ENCODE peak calls at places on chromosomes 11 and 22, in seven cellular contexts. O is fibroblast of lung, U is thoracic aorta, I is stomach, T is MM.1S, Y is Caco-2, R is H9. X is an unnamed sample.
A peak's percentile ranks its signal among the peaks of the same experiment; 100 is the strongest.

GRCh38 chr11:119484741-119485605 is 62.0 kb upstream of the THY1 start:
- DNase-seq in T (no peak), U (no peak), I (peak; percentile 24), Y (peak; percentile 50), R (peak; percentile 70), O (no peak), X (no peak)

GRCh38 chr11:126791446-126791845 is 209.1 kb downstream of the KIRREL3 start:
- DNase-seq in O (no peak), T (no peak), Y (no peak), I (no peak), U (no peak), R (peak; percentile 75), X (no peak)

GRCh38 chr11:64124147-64124546 is 41.8 kb downstream of the MACROD1 start:
- DNase-seq in Y (no peak), U (no peak), I (no peak), T (no peak), R (no peak), O (no peak), X (no peak)

GRCh38 chr11:3962406-3962840 is 107.0 kb downstream of the STIM1 start:
- DNase-seq in O (no peak), Y (no peak), T (no peak), I (no peak), R (no peak), U (no peak), X (no peak)

GRCh38 chr11:26037716-26038115 is 294.2 kb upstream of the ANO3 start:
- DNase-seq in O (no peak), Y (no peak), R (no peak), T (no peak), I (no peak), U (no peak), X (no peak)

GRCh38 chr22:35540600-35541253 is at the start of gene RASD2:
- DNase-seq in R (peak; percentile 65), T (peak; percentile 43), O (no peak), U (no peak), I (no peak), Y (peak; percentile 52), X (no peak)

GRCh38 chr11:6259638-6260019 is at the start of gene CCKBR:
- DNase-seq in O (no peak), I (peak; percentile 81), Y (no peak), U (no peak), R (peak; percentile 65), T (no peak), X (peak; percentile 71)

GRCh38 chr11:119100246-119100959 is 1.2 kb downstream of the DPAGT1 start:
- DNase-seq in R (no peak), O (peak; percentile 46), I (no peak), Y (no peak), T (no peak), U (no peak), X (no peak)

GRCh38 chr11:110434952-110435779 is 5.4 kb downstream of the FDX1 start:
- DNase-seq in T (peak; percentile 62), U (no peak), Y (peak; percentile 58), O (no peak), I (peak; percentile 66), R (no peak), X (no peak)

GRCh38 chr11:2870460-2870859 is 15.1 kb downstream of the CDKN1C start:
- DNase-seq in Y (no peak), U (no peak), I (no peak), R (peak; percentile 52), O (no peak), T (no peak), X (no peak)

GRCh38 chr22:30947163-30947820 is 21.3 kb downstream of the MORC2 start:
- DNase-seq in R (no peak), T (no peak), O (no peak), U (peak; percentile 21), I (no peak), Y (no peak), X (no peak)

GRCh38 chr11:87417951-87418350 is 380.2 kb downstream of the TMEM135 start:
- DNase-seq in O (no peak), U (no peak), T (no peak), I (no peak), Y (no peak), R (no peak), X (no peak)

GRCh38 chr22:35633520-35633919 is 14.7 kb upstream of the APOL6 start:
- DNase-seq in Y (no peak), O (no peak), U (no peak), R (no peak), I (no peak), T (no peak), X (no peak)

GRCh38 chr11:35412285-35412684 is 7.1 kb downstream of the SLC1A2 start:
- DNase-seq in T (no peak), R (no peak), Y (no peak), U (no peak), O (peak; percentile 3), I (no peak), X (no peak)
- TF ChIP-seq CTCF in T (peak; percentile 46), R (peak; percentile 68), Y (peak; percentile 71), U (no peak), O (peak; percentile 30), I (no peak), X (peak; percentile 34)

GRCh38 chr11:35680506-35680905 is 17.9 kb downstream of the TRIM44 start:
- DNase-seq in Y (no peak), R (no peak), O (no peak), U (no peak), I (no peak), T (no peak), X (no peak)
- H3K4me1 ChIP-seq in Y (peaks cover 28% of the 10 kb centered on the region), R (no peaks in the 10 kb centered on the region), O (peaks cover 8% of the 10 kb centered on the region), U (peaks cover 26% of the 10 kb centered on the region), I (peaks cover 25% of the 10 kb centered on the region), T (peaks cover 28% of the 10 kb centered on the region), X (peaks cover 24% of the 10 kb centered on the region)

GRCh38 chr22:24996420-24996952 is 44.0 kb downstream of the KIAA1671 start:
- DNase-seq in T (no peak), O (peak; percentile 66), I (no peak), U (no peak), R (peak; percentile 94), Y (peak; percentile 69), X (no peak)

GRCh38 chr22:24997023-24997422 is 44.5 kb downstream of the KIAA1671 start:
- DNase-seq in U (no peak), I (no peak), T (no peak), Y (no peak), R (no peak), O (no peak), X (no peak)

GRCh38 chr22:24992946-24993345 is 40.4 kb downstream of the KIAA1671 start:
- DNase-seq in O (no peak), Y (no peak), I (no peak), T (no peak), R (no peak), U (no peak), X (no peak)

GRCh38 chr22:24995649-24996180 is 43.2 kb downstream of the KIAA1671 start:
- DNase-seq in Y (no peak), R (no peak), U (no peak), O (no peak), T (no peak), I (no peak), X (no peak)

GRCh38 chr22:24994070-24994763 is 41.7 kb downstream of the KIAA1671 start:
- DNase-seq in Y (no peak), O (peak; percentile 68), T (no peak), U (no peak), I (peak; percentile 58), R (peak; percentile 79), X (no peak)
- TF ChIP-seq CTCF in Y (no peak), O (no peak), T (peak; percentile 10), U (no peak), I (no peak), R (peak; percentile 55), X (no peak)

DNA sequence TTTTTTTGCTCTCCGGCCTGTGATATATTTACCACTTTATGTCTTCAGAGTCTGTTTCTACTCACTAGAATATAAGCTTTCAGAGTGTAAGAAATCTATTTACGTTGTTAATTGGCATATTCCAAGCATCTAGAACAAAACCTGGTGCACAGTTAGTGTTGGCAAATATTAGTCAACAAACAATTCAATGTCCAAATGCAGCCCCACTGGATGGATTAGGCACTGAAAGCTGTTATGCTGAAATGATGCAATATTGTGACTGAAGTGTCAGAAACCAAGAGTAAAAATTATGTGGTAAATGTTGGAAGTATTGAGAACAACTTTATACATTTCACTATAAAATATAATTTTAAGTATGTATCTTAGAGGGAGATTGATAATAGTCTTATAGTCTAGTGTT is 24.8 kb downstream of the CASP4 start:
- DNase-seq in T (no peak), R (no peak), O (no peak), U (no peak), Y (no peak), I (no peak), X (no peak)
- H3K4me1 ChIP-seq in T (no peaks in the 10 kb centered on the region), R (no peaks in the 10 kb centered on the region), O (no peaks in the 10 kb centered on the region), U (no peaks in the 10 kb centered on the region), Y (no peaks in the 10 kb centered on the region), I (no peaks in the 10 kb centered on the region), X (no peaks in the 10 kb centered on the region)

X was measured in upper lobe of right lung.